ENCODE peak calls at places on chromosome 11, in seven cellular contexts. One of them, this sample, is unnamed.

GRCh38 chr11:10211470-10211869 is 82.5 kb downstream of the SBF2 start:
- DNase-seq in stimulated activated CD8-positive, alpha-beta memory T cell treated with anti-CD3 and anti-CD28 coated beads, Interleukin-4, amount 100 ng/mL, for 1 hour: no peak
- DNase-seq in naive thymus-derived CD8-positive, alpha-beta T cell: no peak
- DNase-seq in AG04450: no peak
- DNase-seq in tibial artery: no peak
- DNase-seq in NCI-H446: no peak
- DNase-seq in activated CD8-positive, alpha-beta memory T cell treated with anti-CD3 and anti-CD28 coated beads for 1 hour: no peak
- DNase-seq in this sample: no peak

GRCh38 chr11:123054301-123055065 is 7.5 kb downstream of the HSPA8 start:
- DNase-seq in tibial artery: no peak
- DNase-seq in AG04450: peak
- DNase-seq in NCI-H446: peak
- DNase-seq in naive thymus-derived CD8-positive, alpha-beta T cell: no peak
- DNase-seq in activated CD8-positive, alpha-beta memory T cell treated with anti-CD3 and anti-CD28 coated beads for 1 hour: no peak
- DNase-seq in stimulated activated CD8-positive, alpha-beta memory T cell treated with anti-CD3 and anti-CD28 coated beads, Interleukin-4, amount 100 ng/mL, for 1 hour: no peak
- DNase-seq in this sample: peak

GRCh38 chr11:128884703-128885338 is 6.3 kb upstream of the KCNJ5 start:
- DNase-seq in tibial artery: peak
- DNase-seq in NCI-H446: peak
- DNase-seq in activated CD8-positive, alpha-beta memory T cell treated with anti-CD3 and anti-CD28 coated beads for 1 hour: peak
- DNase-seq in stimulated activated CD8-positive, alpha-beta memory T cell treated with anti-CD3 and anti-CD28 coated beads, Interleukin-4, amount 100 ng/mL, for 1 hour: peak
- DNase-seq in AG04450: peak
- DNase-seq in naive thymus-derived CD8-positive, alpha-beta T cell: no peak
- DNase-seq in this sample: no peak

GRCh38 chr11:63711838-63712237 is 30.5 kb downstream of the RTN3 start:
- DNase-seq in activated CD8-positive, alpha-beta memory T cell treated with anti-CD3 and anti-CD28 coated beads for 1 hour: no peak
- DNase-seq in AG04450: no peak
- DNase-seq in NCI-H446: no peak
- DNase-seq in tibial artery: no peak
- DNase-seq in naive thymus-derived CD8-positive, alpha-beta T cell: no peak
- DNase-seq in stimulated activated CD8-positive, alpha-beta memory T cell treated with anti-CD3 and anti-CD28 coated beads, Interleukin-4, amount 100 ng/mL, for 1 hour: no peak
- DNase-seq in this sample: no peak

GRCh38 chr11:790721-791564 is 1.1 kb upstream of the CEND1 start:
- DNase-seq in stimulated activated CD8-positive, alpha-beta memory T cell treated with anti-CD3 and anti-CD28 coated beads, Interleukin-4, amount 100 ng/mL, for 1 hour: no peak
- DNase-seq in NCI-H446: no peak
- DNase-seq in AG04450: no peak
- DNase-seq in activated CD8-positive, alpha-beta memory T cell treated with anti-CD3 and anti-CD28 coated beads for 1 hour: no peak
- DNase-seq in tibial artery: no peak
- DNase-seq in naive thymus-derived CD8-positive, alpha-beta T cell: no peak
- DNase-seq in this sample: no peak

GRCh38 chr11:1639102-1639620 is 9.6 kb downstream of the KRTAP5-5 start:
- DNase-seq in activated CD8-positive, alpha-beta memory T cell treated with anti-CD3 and anti-CD28 coated beads for 1 hour: no peak
- DNase-seq in stimulated activated CD8-positive, alpha-beta memory T cell treated with anti-CD3 and anti-CD28 coated beads, Interleukin-4, amount 100 ng/mL, for 1 hour: no peak
- DNase-seq in tibial artery: no peak
- DNase-seq in NCI-H446: no peak
- DNase-seq in AG04450: no peak
- DNase-seq in naive thymus-derived CD8-positive, alpha-beta T cell: no peak
- DNase-seq in this sample: no peak

GRCh38 chr11:68584991-68585524 is 99.3 kb upstream of the GAL start:
- DNase-seq in AG04450: no peak
- DNase-seq in stimulated activated CD8-positive, alpha-beta memory T cell treated with anti-CD3 and anti-CD28 coated beads, Interleukin-4, amount 100 ng/mL, for 1 hour: no peak
- DNase-seq in NCI-H446: no peak
- DNase-seq in naive thymus-derived CD8-positive, alpha-beta T cell: no peak
- DNase-seq in tibial artery: no peak
- DNase-seq in activated CD8-positive, alpha-beta memory T cell treated with anti-CD3 and anti-CD28 coated beads for 1 hour: no peak
- DNase-seq in this sample: no peak

GRCh38 chr11:86515297-86516094 is 140.8 kb downstream of the CCDC81 start:
- DNase-seq in tibial artery: no peak
- DNase-seq in NCI-H446: peak
- DNase-seq in AG04450: peak
- DNase-seq in naive thymus-derived CD8-positive, alpha-beta T cell: no peak
- DNase-seq in stimulated activated CD8-positive, alpha-beta memory T cell treated with anti-CD3 and anti-CD28 coated beads, Interleukin-4, amount 100 ng/mL, for 1 hour: no peak
- DNase-seq in activated CD8-positive, alpha-beta memory T cell treated with anti-CD3 and anti-CD28 coated beads for 1 hour: no peak
- DNase-seq in this sample: no peak

GRCh38 chr11:2926611-2927492 is 2.4 kb downstream of the PHLDA2 start:
- DNase-seq in NCI-H446: no peak
- DNase-seq in stimulated activated CD8-positive, alpha-beta memory T cell treated with anti-CD3 and anti-CD28 coated beads, Interleukin-4, amount 100 ng/mL, for 1 hour: no peak
- DNase-seq in tibial artery: no peak
- DNase-seq in activated CD8-positive, alpha-beta memory T cell treated with anti-CD3 and anti-CD28 coated beads for 1 hour: no peak
- DNase-seq in AG04450: no peak
- DNase-seq in naive thymus-derived CD8-positive, alpha-beta T cell: no peak
- DNase-seq in this sample: no peak

GRCh38 chr11:36594316-36594989 is at the start of gene IFTAP:
- DNase-seq in activated CD8-positive, alpha-beta memory T cell treated with anti-CD3 and anti-CD28 coated beads for 1 hour: no peak
- DNase-seq in stimulated activated CD8-positive, alpha-beta memory T cell treated with anti-CD3 and anti-CD28 coated beads, Interleukin-4, amount 100 ng/mL, for 1 hour: peak
- DNase-seq in AG04450: peak
- DNase-seq in NCI-H446: peak
- DNase-seq in naive thymus-derived CD8-positive, alpha-beta T cell: no peak
- DNase-seq in tibial artery: peak
- DNase-seq in this sample: peak

GRCh38 chr11:6604081-6604626 is 580 bp downstream of the ILK start:
- DNase-seq in tibial artery: peak
- DNase-seq in activated CD8-positive, alpha-beta memory T cell treated with anti-CD3 and anti-CD28 coated beads for 1 hour: peak
- DNase-seq in naive thymus-derived CD8-positive, alpha-beta T cell: peak
- DNase-seq in AG04450: no peak
- DNase-seq in stimulated activated CD8-positive, alpha-beta memory T cell treated with anti-CD3 and anti-CD28 coated beads, Interleukin-4, amount 100 ng/mL, for 1 hour: no peak
- DNase-seq in NCI-H446: no peak
- DNase-seq in this sample: no peak

GRCh38 chr11:106012744-106013143 is 9.3 kb downstream of the MSANTD4 start:
- DNase-seq in NCI-H446: peak
- DNase-seq in AG04450: peak
- DNase-seq in tibial artery: no peak
- DNase-seq in naive thymus-derived CD8-positive, alpha-beta T cell: no peak
- DNase-seq in activated CD8-positive, alpha-beta memory T cell treated with anti-CD3 and anti-CD28 coated beads for 1 hour: no peak
- DNase-seq in stimulated activated CD8-positive, alpha-beta memory T cell treated with anti-CD3 and anti-CD28 coated beads, Interleukin-4, amount 100 ng/mL, for 1 hour: no peak
- DNase-seq in this sample: peak

GRCh38 chr11:118226294-118226693 is 1.5 kb upstream of the JAML start:
- DNase-seq in NCI-H446: no peak
- DNase-seq in naive thymus-derived CD8-positive, alpha-beta T cell: no peak
- DNase-seq in stimulated activated CD8-positive, alpha-beta memory T cell treated with anti-CD3 and anti-CD28 coated beads, Interleukin-4, amount 100 ng/mL, for 1 hour: no peak
- DNase-seq in activated CD8-positive, alpha-beta memory T cell treated with anti-CD3 and anti-CD28 coated beads for 1 hour: no peak
- DNase-seq in tibial artery: peak
- DNase-seq in AG04450: no peak
- DNase-seq in this sample: no peak

GRCh38 chr11:125625225-125625593 is 246 bp downstream of the CHEK1 start:
- DNase-seq in activated CD8-positive, alpha-beta memory T cell treated with anti-CD3 and anti-CD28 coated beads for 1 hour: no peak
- DNase-seq in naive thymus-derived CD8-positive, alpha-beta T cell: no peak
- DNase-seq in AG04450: no peak
- DNase-seq in tibial artery: no peak
- DNase-seq in stimulated activated CD8-positive, alpha-beta memory T cell treated with anti-CD3 and anti-CD28 coated beads, Interleukin-4, amount 100 ng/mL, for 1 hour: no peak
- DNase-seq in NCI-H446: no peak
- DNase-seq in this sample: no peak

GRCh38 chr11:126411971-126412381 is 56.5 kb downstream of the ST3GAL4 start:
- DNase-seq in naive thymus-derived CD8-positive, alpha-beta T cell: no peak
- DNase-seq in NCI-H446: no peak
- DNase-seq in activated CD8-positive, alpha-beta memory T cell treated with anti-CD3 and anti-CD28 coated beads for 1 hour: no peak
- DNase-seq in tibial artery: no peak
- DNase-seq in AG04450: no peak
- DNase-seq in stimulated activated CD8-positive, alpha-beta memory T cell treated with anti-CD3 and anti-CD28 coated beads, Interleukin-4, amount 100 ng/mL, for 1 hour: no peak
- DNase-seq in this sample: no peak

GRCh38 chr11:20671856-20672546 is 2.6 kb downstream of the NELL1 start:
- DNase-seq in NCI-H446: peak
- DNase-seq in stimulated activated CD8-positive, alpha-beta memory T cell treated with anti-CD3 and anti-CD28 coated beads, Interleukin-4, amount 100 ng/mL, for 1 hour: no peak
- DNase-seq in tibial artery: no peak
- DNase-seq in naive thymus-derived CD8-positive, alpha-beta T cell: no peak
- DNase-seq in activated CD8-positive, alpha-beta memory T cell treated with anti-CD3 and anti-CD28 coated beads for 1 hour: no peak
- DNase-seq in AG04450: no peak
- DNase-seq in this sample: no peak

GRCh38 chr11:68709064-68709463 is 24.7 kb downstream of the GAL start:
- DNase-seq in tibial artery: no peak
- DNase-seq in naive thymus-derived CD8-positive, alpha-beta T cell: no peak
- DNase-seq in stimulated activated CD8-positive, alpha-beta memory T cell treated with anti-CD3 and anti-CD28 coated beads, Interleukin-4, amount 100 ng/mL, for 1 hour: no peak
- DNase-seq in activated CD8-positive, alpha-beta memory T cell treated with anti-CD3 and anti-CD28 coated beads for 1 hour: no peak
- DNase-seq in NCI-H446: no peak
- DNase-seq in AG04450: no peak
- DNase-seq in this sample: no peak